ENCODE peak calls at places on chromosomes 12 and 14, in seven cellular contexts. L, Q, J, T, R, M and I are unnamed samples.

GRCh38 chr12:54148560-54149439 is 40.0 kb downstream of the SMUG1 start:
- DNase-seq in L (no peak), Q (no peak), J (no peak), T (no peak), R (no peak), M (no peak), I (no peak)

GRCh38 chr12:111413442-111414086 is 7.8 kb downstream of the SH2B3 start:
- DNase-seq in L (peak), Q (peak), J (no peak), T (peak), R (peak), M (peak), I (peak)

GRCh38 chr12:5081016-5081415 is 37.3 kb downstream of the KCNA5 start:
- DNase-seq in L (no peak), Q (no peak), J (no peak), T (no peak), R (no peak), M (no peak), I (no peak)

GRCh38 chr12:132178801-132179401 is 34.6 kb downstream of the NOC4L start:
- DNase-seq in L (no peak), Q (no peak), J (no peak), T (no peak), R (no peak), M (peak), I (no peak)

GRCh38 chr14:91368681-91369416 is 48.8 kb downstream of the CCDC88C start:
- DNase-seq in L (no peak), Q (no peak), J (no peak), T (no peak), R (no peak), M (no peak), I (no peak)

GRCh38 chr12:93722757-93723567 is 45.8 kb downstream of the CRADD start:
- DNase-seq in L (no peak), Q (no peak), J (no peak), T (peak), R (no peak), M (no peak), I (no peak)

GRCh38 chr12:109389146-109389545 is 41.4 kb downstream of the MYO1H start:
- DNase-seq in L (no peak), Q (no peak), J (no peak), T (no peak), R (no peak), M (no peak), I (no peak)

GRCh38 chr12:26940820-26941219 is 2.5 kb downstream of the FGFR1OP2 start:
- DNase-seq in L (peak), Q (peak), J (no peak), T (no peak), R (no peak), M (no peak), I (peak)

GRCh38 chr12:20063116-20063515 is 305.2 kb upstream of the PDE3A start:
- DNase-seq in L (peak), Q (peak), J (no peak), T (peak), R (no peak), M (no peak), I (peak)

GRCh38 chr14:87866116-87866515 is 126.9 kb downstream of the GALC start:
- DNase-seq in L (no peak), Q (no peak), J (no peak), T (no peak), R (no peak), M (no peak), I (no peak)

GRCh38 chr12:27624586-27624985 is 71.7 kb upstream of the REP15 start:
- DNase-seq in L (no peak), Q (no peak), J (no peak), T (no peak), R (no peak), M (no peak), I (no peak)

GRCh38 chr12:117646595-117646994 is 285.2 kb upstream of the NOS1 start:
- DNase-seq in L (no peak), Q (no peak), J (no peak), T (no peak), R (no peak), M (no peak), I (no peak)

GRCh38 chr14:96978525-96979272 is 181.5 kb downstream of the VRK1 start:
- DNase-seq in L (no peak), Q (no peak), J (no peak), T (no peak), R (no peak), M (no peak), I (no peak)

GRCh38 chr12:122834921-122835692 is at the start of gene HIP1R:
- DNase-seq in L (no peak), Q (no peak), J (no peak), T (peak), R (peak), M (peak), I (no peak)

GRCh38 chr12:76790564-76791552 is 26.9 kb downstream of the ZDHHC17 start:
- DNase-seq in L (peak), Q (peak), J (no peak), T (no peak), R (no peak), M (no peak), I (peak)

GRCh38 chr14:67527756-67528155 is 5.3 kb upstream of the PLEKHH1 start:
- DNase-seq in L (no peak), Q (no peak), J (no peak), T (no peak), R (no peak), M (no peak), I (no peak)

GRCh38 chr12:106058256-106059182 is 80.2 kb downstream of the NUAK1 start:
- DNase-seq in L (peak), Q (peak), J (no peak), T (no peak), R (no peak), M (no peak), I (peak)

GRCh38 chr12:78240827-78241226 is 410.1 kb downstream of the NAV3 start:
- DNase-seq in L (no peak), Q (no peak), J (no peak), T (no peak), R (no peak), M (no peak), I (no peak)

GRCh38 chr14:31196839-31197477 is 10.6 kb downstream of the HECTD1 start:
- DNase-seq in L (no peak), Q (no peak), J (no peak), T (no peak), R (no peak), M (no peak), I (no peak)

GRCh38 chr14:31194661-31195060 is 12.9 kb downstream of the HECTD1 start:
- DNase-seq in L (peak), Q (peak), J (no peak), T (no peak), R (no peak), M (no peak), I (no peak)

GRCh38 chr14:31194095-31194494 is 13.5 kb downstream of the HECTD1 start:
- DNase-seq in L (no peak), Q (peak), J (no peak), T (no peak), R (no peak), M (no peak), I (peak)

GRCh38 chr14:31201111-31201510 is 6.5 kb downstream of the HECTD1 start:
- DNase-seq in L (no peak), Q (no peak), J (no peak), T (no peak), R (no peak), M (no peak), I (no peak)

GRCh38 chr14:31197671-31198070 is 9.9 kb downstream of the HECTD1 start:
- DNase-seq in L (no peak), Q (no peak), J (no peak), T (no peak), R (no peak), M (no peak), I (no peak)
- H3K4me3 ChIP-seq in L (no peak), Q (no peak), J (no peak), T (no peak), R (no peak), M (no peak), I (no peak)

GRCh38 chr14:23294346-23294733 is 8.3 kb downstream of the PPP1R3E start:
- DNase-seq in L (no peak), Q (no peak), J (no peak), T (no peak), R (no peak), M (no peak), I (no peak)
- H3K4me3 ChIP-seq in L (no peak), Q (no peak), J (no peak), T (no peak), R (no peak), M (no peak), I (no peak)

DNA sequence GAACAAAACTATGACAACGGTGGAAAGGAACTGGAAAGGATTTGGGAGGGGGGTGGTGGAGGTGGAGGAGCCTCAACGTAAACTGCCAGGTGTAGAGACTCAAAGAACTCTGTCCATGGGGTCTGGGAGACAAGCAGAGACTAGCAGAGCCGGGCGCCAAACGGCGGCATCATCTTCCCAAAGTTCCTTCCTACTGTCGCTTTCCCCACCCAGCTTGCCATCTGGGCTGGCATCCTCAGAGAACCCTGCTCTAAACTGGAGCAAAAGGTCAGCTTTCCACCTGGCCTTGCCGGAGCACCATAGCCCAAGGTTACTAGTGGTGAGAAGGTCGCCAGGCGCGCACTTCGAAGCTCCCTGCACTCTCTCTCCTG is 4.0 kb upstream of the IRF2BPL start:
- DNase-seq in L (no peak), Q (no peak), J (no peak), T (no peak), R (no peak), M (no peak), I (no peak)
- H3K4me3 ChIP-seq in L (peak), Q (peak), J (peak), T (no peak), R (peak), M (no peak), I (peak)

GRCh38 chr12:48969847-48970701 is 1.5 kb downstream of the WNT10B start:
- DNase-seq in L (no peak), Q (no peak), J (no peak), T (no peak), R (no peak), M (no peak), I (no peak)
- H3K4me3 ChIP-seq in L (no peak), Q (peak), J (peak), T (no peak), R (no peak), M (no peak), I (no peak)

GRCh38 chr14:29928342-29928640 is 644 bp upstream of the PRKD1 start:
- DNase-seq in L (no peak), Q (no peak), J (no peak), T (no peak), R (no peak), M (no peak), I (no peak)
- H3K4me3 ChIP-seq in L (peak), Q (peak), J (peak), T (no peak), R (no peak), M (no peak), I (peak)

GRCh38 chr14:99939421-99939820 is 125.8 kb upstream of the EVL start:
- DNase-seq in L (no peak), Q (no peak), J (no peak), T (no peak), R (no peak), M (no peak), I (no peak)

GRCh38 chr14:99941211-99941610 is 124.0 kb upstream of the EVL start:
- DNase-seq in L (no peak), Q (no peak), J (no peak), T (no peak), R (no peak), M (no peak), I (no peak)

GRCh38 chr14:99938376-99938775 is 126.8 kb upstream of the EVL start:
- DNase-seq in L (no peak), Q (no peak), J (no peak), T (no peak), R (no peak), M (no peak), I (no peak)

GRCh38 chr14:99938896-99939295 is 126.3 kb upstream of the EVL start:
- DNase-seq in L (no peak), Q (no peak), J (no peak), T (no peak), R (no peak), M (no peak), I (no peak)

DNA sequence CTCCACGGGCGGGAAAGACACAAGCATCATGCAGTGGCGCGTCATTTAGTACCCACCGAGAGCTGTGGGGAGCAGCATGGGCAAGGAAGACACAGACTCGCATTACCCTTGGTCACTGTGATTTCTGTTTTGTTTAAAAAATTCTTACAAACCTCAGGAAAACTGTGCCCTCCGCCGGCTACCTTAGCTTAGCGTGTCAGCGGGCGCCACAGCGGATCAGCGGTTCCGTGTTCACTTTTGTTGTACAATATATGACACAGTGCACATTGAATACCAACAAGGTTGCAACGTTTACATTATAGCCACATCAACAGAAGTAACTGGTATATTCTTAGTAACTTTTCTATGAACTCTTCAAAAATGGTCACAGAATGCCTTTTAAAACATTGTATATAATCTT is 125.2 kb upstream of the EVL start:
- DNase-seq in L (no peak), Q (no peak), J (no peak), T (no peak), R (no peak), M (no peak), I (no peak)
- H3K4me3 ChIP-seq in L (no peak), Q (no peak), J (no peak), T (no peak), R (no peak), M (no peak), I (no peak)

DNA sequence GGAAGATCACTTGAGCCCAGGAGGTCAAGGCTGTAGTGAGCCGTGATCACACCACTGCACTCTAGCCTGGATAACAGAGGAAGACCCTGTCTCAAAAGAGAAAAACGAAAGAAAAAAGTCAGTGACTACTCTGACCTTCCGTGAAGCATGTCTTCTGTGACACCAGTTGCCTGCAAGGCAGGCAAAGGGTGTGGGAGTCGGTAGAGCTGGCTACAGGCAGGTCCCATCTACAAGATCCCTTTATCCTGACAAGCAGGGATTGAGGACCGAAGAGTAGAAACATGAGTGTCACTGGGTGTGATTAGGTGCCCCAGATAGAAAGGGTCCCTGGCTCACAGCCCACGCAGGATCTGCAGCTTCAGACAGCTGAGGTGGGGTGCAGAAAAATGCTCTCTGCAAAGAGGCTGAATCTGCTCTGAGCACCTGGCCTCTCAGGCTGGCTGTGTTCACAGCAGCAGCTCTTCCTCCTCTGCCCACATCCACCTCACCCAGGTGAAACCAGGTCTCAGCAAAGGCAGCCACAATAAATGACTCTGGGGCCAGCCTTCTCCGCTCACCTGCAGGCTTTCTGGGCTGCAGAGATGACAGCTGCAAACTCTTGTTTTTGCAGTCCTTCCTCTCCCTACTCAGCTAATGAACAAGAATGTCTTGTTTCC is 28.6 kb upstream of the HSP90B1 start:
- DNase-seq in L (no peak), Q (no peak), J (no peak), T (no peak), R (peak), M (no peak), I (no peak)
- H3K4me3 ChIP-seq in L (no peak), Q (no peak), J (no peak), T (no peak), R (no peak), M (no peak), I (no peak)